ENCODE peak calls at places on chromosomes 13 and 19, in four cellular contexts. M is MM.1S, A is fibroblast of mammary gland, R is thoracic aorta. J is an unnamed sample.

GRCh38 chr13:46403851-46404731 is 17.0 kb upstream of the RUBCNL start:
- DNase-seq in M (no peak), A (no peak), R (no peak), J (no peak)

GRCh38 chr19:33832633-33833032 is 36.0 kb downstream of the KCTD15 start:
- DNase-seq in M (no peak), A (no peak), R (no peak), J (no peak)

GRCh38 chr19:6241056-6241455 is 38.7 kb downstream of the MLLT1 start:
- DNase-seq in M (no peak), A (no peak), R (no peak), J (no peak)

GRCh38 chr19:43780706-43781525 is at the start of gene KCNN4:
- DNase-seq in M (no peak), A (peak; percentile 87), R (no peak), J (peak; percentile 86)

GRCh38 chr13:73810647-73811046 is 323.6 kb downstream of the KLF12 start:
- DNase-seq in M (no peak), A (peak; percentile 21), R (no peak), J (no peak)

GRCh38 chr13:113647351-113648217 is 10.4 kb downstream of the ATP4B start:
- DNase-seq in M (no peak), A (peak; percentile 18), R (peak; percentile 60), J (peak; percentile 82)

GRCh38 chr13:63954683-63955082 is 2539.0 kb upstream of the PCDH20 start:
- DNase-seq in M (no peak), A (no peak), R (no peak), J (no peak)

GRCh38 chr19:3781603-3782002 is 4.6 kb downstream of the MATK start:
- DNase-seq in M (no peak), A (no peak), R (no peak), J (no peak)

GRCh38 chr19:50705422-50706019 is 14.1 kb downstream of the SHANK1 start:
- DNase-seq in M (peak; percentile 19), A (peak; percentile 73), R (no peak), J (peak; percentile 34)

GRCh38 chr19:2039959-2040646 is 10.9 kb downstream of the MKNK2 start:
- DNase-seq in M (no peak), A (no peak), R (no peak), J (no peak)

GRCh38 chr13:44573790-44574465 is 2.2 kb downstream of the TSC22D1 start:
- DNase-seq in M (no peak), A (peak; percentile 46), R (no peak), J (peak; percentile 64)
- TF ChIP-seq CTCF in M (peak; percentile 14), A (peak; percentile 46), R (peak; percentile 47), J (peak; percentile 56)

DNA sequence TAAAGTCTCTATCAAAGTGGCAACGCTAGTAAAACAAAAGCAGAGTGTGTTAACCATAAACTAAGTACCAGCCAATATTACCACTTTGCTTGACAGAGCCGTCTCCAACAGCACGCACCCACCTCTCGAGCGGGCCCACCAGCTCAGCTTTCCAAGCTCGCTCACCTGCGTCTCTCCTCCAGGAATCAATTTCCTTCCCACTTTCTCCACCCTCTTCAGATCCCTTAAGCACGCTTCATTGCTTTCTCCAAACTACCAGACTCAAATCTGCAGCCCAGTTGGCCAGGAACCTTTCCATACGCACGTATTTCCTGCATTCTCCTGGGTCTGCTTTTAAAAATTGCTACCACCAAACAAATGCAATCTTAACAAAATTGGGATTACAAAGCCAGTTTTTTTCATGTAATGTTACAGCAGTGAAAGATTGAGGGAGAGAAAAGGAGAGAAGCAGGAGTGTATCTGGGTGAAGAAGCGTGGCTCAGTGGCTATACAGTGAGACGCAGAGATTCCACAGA is 1.5 kb downstream of the ENOX1 start:
- DNase-seq in M (no peak), A (no peak), R (no peak), J (no peak)
- TF ChIP-seq CTCF in M (no peak), A (no peak), R (no peak), J (no peak)

GRCh38 chr13:23377603-23378002 is 55.9 kb downstream of the SACS start:
- DNase-seq in M (no peak), A (no peak), R (no peak), J (no peak)

GRCh38 chr13:23383151-23383550 is 50.4 kb downstream of the SACS start:
- DNase-seq in M (no peak), A (no peak), R (no peak), J (no peak)

GRCh38 chr13:23381877-23382276 is 51.6 kb downstream of the SACS start:
- DNase-seq in M (no peak), A (no peak), R (no peak), J (no peak)

GRCh38 chr13:23378009-23378632 is 55.4 kb downstream of the SACS start:
- DNase-seq in M (peak; percentile 8), A (peak; percentile 100), R (peak; percentile 66), J (peak; percentile 93)

GRCh38 chr13:23380534-23380933 is 53.0 kb downstream of the SACS start:
- DNase-seq in M (no peak), A (peak; percentile 82), R (no peak), J (no peak)
- TF ChIP-seq CTCF in M (no peak), A (no peak), R (no peak), J (no peak)

GRCh38 chr13:81609335-81609734 is 1268.4 kb upstream of the SPRY2 start:
- DNase-seq in M (no peak), A (no peak), R (no peak), J (no peak)

GRCh38 chr13:81606074-81606473 is 1265.1 kb upstream of the SPRY2 start:
- DNase-seq in M (no peak), A (no peak), R (no peak), J (no peak)

DNA sequence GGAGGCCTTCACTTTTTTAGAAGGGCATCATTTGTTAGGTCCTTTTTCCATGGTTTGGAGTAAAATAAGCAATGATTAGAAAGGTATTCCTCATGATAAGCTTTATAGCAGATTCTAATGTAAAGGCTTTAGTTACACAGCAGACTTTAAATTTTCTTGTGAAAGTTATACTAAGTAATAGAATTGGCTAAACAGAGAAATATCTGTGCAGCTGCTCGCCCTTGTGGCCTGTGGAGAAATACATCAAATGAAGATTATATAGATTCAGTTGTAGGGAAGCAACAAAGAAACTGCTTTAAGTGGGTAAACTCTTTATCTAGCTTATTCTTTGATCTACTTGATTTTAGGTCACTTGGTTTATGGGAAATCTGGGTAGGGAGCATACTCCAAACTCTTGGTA is 1269.7 kb upstream of the SPRY2 start:
- DNase-seq in M (no peak), A (no peak), R (no peak), J (no peak)
- TF ChIP-seq CTCF in M (no peak), A (no peak), R (no peak), J (peak; percentile 20)